ENCODE peak calls at places on chromosomes 6 and 20, in six cellular contexts. R is IMR-90, G is neuronal stem cell, C is H1, V is trophoblast cell, Y is mesenchymal stem cell. E is an unnamed sample.
A peak's percentile ranks its signal among the peaks of the same experiment; 100 is the strongest.

GRCh38 chr20:54100563-54100962 is 30.2 kb upstream of the BCAS1 start:
- DNase-seq in C (no peak), Y (no peak), V (no peak), G (no peak), R (peak; percentile 12), E (no peak)

GRCh38 chr6:132780770-132781371 is 17.6 kb downstream of the SLC18B1 start:
- DNase-seq in C (no peak), R (peak; percentile 63), V (no peak), G (no peak), Y (peak; percentile 41), E (peak; percentile 27)

GRCh38 chr6:156866181-156866862 is 89.1 kb downstream of the ARID1B start:
- DNase-seq in Y (peak; percentile 84), V (no peak), C (no peak), R (peak; percentile 73), G (no peak), E (peak; percentile 41)

GRCh38 chr20:51661609-51662178 is 106.5 kb downstream of the ATP9A start:
- DNase-seq in V (peak; percentile 14), R (peak; percentile 79), Y (peak; percentile 52), C (no peak), G (no peak), E (peak; percentile 17)

GRCh38 chr6:33585403-33586107 is 5.5 kb upstream of the BAK1 start:
- DNase-seq in G (peak; percentile 78), V (peak; percentile 90), Y (peak; percentile 67), R (peak; percentile 55), C (peak; percentile 96), E (peak; percentile 94)

GRCh38 chr20:45995213-45996097 is 13.3 kb upstream of the MMP9 start:
- DNase-seq in G (no peak), Y (no peak), R (no peak), V (no peak), C (no peak), E (no peak)

GRCh38 chr6:139531148-139531547 is 156.7 kb upstream of the CITED2 start:
- DNase-seq in G (no peak), R (peak; percentile 62), V (no peak), C (no peak), Y (peak; percentile 60), E (no peak)

GRCh38 chr6:50791900-50792508 is 26.7 kb upstream of the TFAP2B start:
- DNase-seq in Y (peak; percentile 24), G (peak; percentile 44), V (peak; percentile 84), C (no peak), R (peak; percentile 30), E (peak; percentile 57)

GRCh38 chr6:57138026-57138425 is 34.1 kb upstream of the BAG2 start:
- DNase-seq in V (no peak), C (no peak), G (no peak), Y (no peak), R (no peak), E (no peak)

GRCh38 chr6:57173886-57174510 is 1.9 kb downstream of the BAG2 start:
- DNase-seq in R (peak; percentile 84), C (no peak), V (peak; percentile 61), Y (peak; percentile 84), G (no peak), E (peak; percentile 82)

GRCh38 chr6:13425971-13426931 is 61.1 kb downstream of the GFOD1 start:
- DNase-seq in C (no peak), G (no peak), Y (no peak), V (peak; percentile 71), R (peak; percentile 77), E (no peak)

GRCh38 chr6:160756871-160757270 is 54.8 kb downstream of the PLG start:
- DNase-seq in V (peak; percentile 38), R (no peak), G (no peak), C (no peak), Y (no peak), E (no peak)

GRCh38 chr6:28597924-28598323 is 72.2 kb downstream of the GPX5 start:
- DNase-seq in R (no peak), V (peak; percentile 31), G (no peak), Y (peak; percentile 32), C (no peak), E (peak; percentile 64)

GRCh38 chr20:63696311-63696627 is 183 bp upstream of the TNFRSF6B start:
- DNase-seq in Y (no peak), C (no peak), R (no peak), V (no peak), G (no peak), E (peak; percentile 74)

GRCh38 chr6:110882824-110883554 is 8.4 kb downstream of the AMD1 start:
- DNase-seq in Y (no peak), R (no peak), G (no peak), C (no peak), V (no peak), E (no peak)

GRCh38 chr6:37168809-37169457 is 1.0 kb upstream of the PIM1 start:
- DNase-seq in V (peak; percentile 75), G (no peak), C (no peak), R (no peak), Y (peak; percentile 77), E (peak; percentile 89)

GRCh38 chr6:108622601-108623335 is 62.1 kb downstream of the FOXO3 start:
- DNase-seq in G (no peak), Y (peak; percentile 95), V (peak; percentile 55), R (peak; percentile 98), C (no peak), E (no peak)

GRCh38 chr6:52077180-52077884 is 10.1 kb downstream of the PKHD1 start:
- DNase-seq in C (no peak), G (no peak), Y (no peak), V (no peak), R (no peak), E (peak; percentile 83)

GRCh38 chr6:57190140-57190539 is 18.0 kb downstream of the BAG2 start:
- DNase-seq in C (no peak), V (peak; percentile 28), R (peak; percentile 47), Y (peak; percentile 49), G (no peak), E (peak; percentile 13)

GRCh38 chr6:6725120-6725833 is 136.8 kb downstream of the LY86 start:
- DNase-seq in G (no peak), V (no peak), R (no peak), C (peak; percentile 78), Y (no peak), E (peak; percentile 77)

GRCh38 chr6:129672883-129673631 is 36.9 kb downstream of the ARHGAP18 start:
- DNase-seq in R (peak; percentile 87), C (no peak), G (no peak), Y (peak; percentile 81), V (peak; percentile 83), E (peak; percentile 66)

GRCh38 chr6:27720607-27721580 is 191.3 kb downstream of the OR2B2 start:
- DNase-seq in V (no peak), G (peak; percentile 5), Y (peak; percentile 36), R (peak; percentile 24), C (peak; percentile 90), E (peak; percentile 94)

GRCh38 chr6:91221072-91221471 is 634.2 kb upstream of the MAP3K7 start:
- DNase-seq in Y (peak; percentile 5), C (no peak), G (no peak), R (no peak), V (no peak), E (no peak)

GRCh38 chr20:4569882-4570281 is 151.8 kb upstream of the PRND start:
- DNase-seq in G (no peak), C (no peak), R (no peak), Y (no peak), V (no peak), E (no peak)

GRCh38 chr6:114216789-114217467 is 125.9 kb downstream of the HS3ST5 start:
- DNase-seq in C (no peak), G (no peak), V (peak; percentile 18), R (no peak), Y (no peak), E (no peak)

GRCh38 chr20:63163596-63164560 is 52.1 kb downstream of the YTHDF1 start:
- DNase-seq in G (peak; percentile 29), V (no peak), Y (no peak), C (no peak), R (no peak), E (no peak)

GRCh38 chr6:13272131-13273046 is 55.9 kb downstream of the TBC1D7 start:
- DNase-seq in G (no peak), Y (no peak), V (peak; percentile 73), R (no peak), C (no peak), E (no peak)

GRCh38 chr6:97059473-97059872 is 134.9 kb downstream of the KLHL32 start:
- DNase-seq in G (no peak), R (peak; percentile 37), Y (peak; percentile 50), V (peak; percentile 56), C (no peak), E (peak; percentile 22)

GRCh38 chr6:130018830-130019795 is 732 bp downstream of the L3MBTL3 start:
- DNase-seq in G (peak; percentile 33), V (peak; percentile 78), R (peak; percentile 37), Y (peak; percentile 66), C (peak; percentile 55), E (peak; percentile 58)

GRCh38 chr20:33602826-33603590 is 59.1 kb upstream of the C20orf144 start:
- DNase-seq in R (peak; percentile 50), Y (peak; percentile 10), G (no peak), C (no peak), V (no peak), E (no peak)
- H3K4me3 ChIP-seq in R (no peak overlapping the region), Y (no peak overlapping the region), G (no peak overlapping the region), C (no peak overlapping the region), V (no peak overlapping the region), E (no peak overlapping the region)

GRCh38 chr6:3016473-3017280 is 17.0 kb downstream of the NQO2 start:
- DNase-seq in V (no peak), Y (no peak), R (no peak), C (no peak), G (no peak), E (no peak)
- H3K36me3 ChIP-seq in V (peaks cover 5% of the 10 kb centered on the region), Y (peaks cover 12% of the 10 kb centered on the region), R (peaks cover 30% of the 10 kb centered on the region), C (peaks cover 51% of the 10 kb centered on the region), G (peaks cover 17% of the 10 kb centered on the region), E (peaks cover 16% of the 10 kb centered on the region)

GRCh38 chr6:10585232-10585887 is 64.2 kb downstream of the GCNT2 start:
- DNase-seq in C (no peak), V (no peak), Y (peak; percentile 24), G (peak; percentile 68), R (no peak), E (peak; percentile 97)
- H2BK5ac ChIP-seq in C (peak overlapping the region; percentile 98), V (no peak overlapping the region), Y (no peak overlapping the region), G (no peak overlapping the region), R (no peak overlapping the region), E (peak overlapping the region; percentile 47)

DNA sequence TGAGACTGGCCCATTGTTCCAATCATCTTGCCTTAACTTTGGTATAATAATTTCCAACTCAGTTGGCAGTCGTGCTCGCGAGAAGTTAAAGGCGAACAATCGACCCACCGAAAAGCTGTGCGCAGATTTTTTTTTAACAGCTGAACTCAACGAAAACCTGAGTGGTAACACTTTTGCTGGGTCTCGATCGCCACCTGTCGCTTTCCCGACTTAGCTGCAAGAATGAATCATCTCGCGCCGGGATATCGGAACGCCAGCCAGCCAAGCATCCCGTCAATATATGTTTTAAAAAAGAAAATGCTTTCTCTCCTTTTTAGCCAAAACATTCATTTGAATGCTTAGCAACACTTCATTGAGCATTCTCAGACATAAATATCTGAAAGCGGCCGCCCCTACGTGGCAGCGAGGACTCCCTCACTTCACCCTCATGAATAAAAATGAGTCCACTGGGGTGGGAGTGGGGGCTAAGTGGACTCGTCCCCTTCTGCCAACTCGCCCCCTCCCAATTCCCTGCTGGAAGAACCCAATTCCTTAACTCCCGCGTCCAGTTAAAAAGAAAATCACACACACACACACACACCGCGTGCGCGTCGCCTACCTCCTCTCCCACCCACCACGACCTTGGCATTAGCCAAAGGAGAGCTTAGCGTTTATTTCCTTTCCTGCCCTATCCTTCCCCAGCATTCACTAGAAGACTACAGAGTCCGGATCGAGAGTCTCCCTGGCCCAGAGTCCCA is 1.5 kb downstream of the COL12A1 start:
- DNase-seq in R (peak; percentile 96), C (peak; percentile 75), Y (peak; percentile 95), V (peak; percentile 87), G (peak; percentile 61), E (peak; percentile 85)
- H3K4me3 ChIP-seq in R (peak overlapping the region; percentile 75), C (peak overlapping the region; percentile 60), Y (peak overlapping the region; percentile 89), V (peak overlapping the region; percentile 79), G (no peak overlapping the region), E (no peak overlapping the region)